ENCODE peak calls at places on chromosomes 1 and 21, in six cellular contexts. J, H, P, B, N and S are unnamed samples.

GRCh38 chr1:226064168-226064815 is 1.8 kb downstream of the H3-3A start:
- DNase-seq in J (no peak), B (no peak), H (peak; percentile 25), P (peak; percentile 30), N (no peak), S (peak; percentile 18)

GRCh38 chr1:216173315-216173714 is 249.9 kb downstream of the USH2A start:
- DNase-seq in B (no peak), P (no peak), N (no peak), J (no peak), H (peak; percentile 3), S (no peak)

GRCh38 chr1:186076006-186076405 is 299.0 kb downstream of the TPR start:
- DNase-seq in N (no peak), B (no peak), H (no peak), J (no peak), P (no peak), S (no peak)

GRCh38 chr1:17121881-17122280 is 2.6 kb upstream of the PADI2 start:
- DNase-seq in H (no peak), N (no peak), J (no peak), B (no peak), P (no peak), S (no peak)

GRCh38 chr1:230572121-230573083 is 69.9 kb upstream of the COG2 start:
- DNase-seq in P (peak; percentile 21), J (no peak), H (no peak), N (no peak), B (peak; percentile 33), S (no peak)

GRCh38 chr21:19198801-19199200 is 795.2 kb upstream of the TMPRSS15 start:
- DNase-seq in P (no peak), N (no peak), B (no peak), H (no peak), J (no peak), S (no peak)

GRCh38 chr1:6864166-6864565 is 78.9 kb downstream of the CAMTA1 start:
- DNase-seq in P (no peak), H (peak; percentile 71), J (no peak), N (no peak), B (no peak), S (no peak)

GRCh38 chr21:32448803-32449594 is 36.5 kb downstream of the EVA1C start:
- DNase-seq in J (no peak), B (no peak), N (no peak), H (peak; percentile 81), P (no peak), S (no peak)

GRCh38 chr1:154198756-154199562 is 7.1 kb upstream of the TPM3 start:
- DNase-seq in P (peak; percentile 42), H (peak; percentile 76), N (peak; percentile 66), B (no peak), J (no peak), S (peak; percentile 83)